ENCODE peak calls at places on chromosomes 1 and 21, in eight cellular contexts. One of them, this sample, is unnamed. For H3K4me1, the result is how much of the 10 kb centered on the place peaks cover.

GRCh38 chr1:24387636-24388035 is 25.9 kb downstream of the STPG1 start:
- DNase-seq in PC-3: no peak
- DNase-seq in heart right ventricle: no peak
- DNase-seq in esophagus squamous epithelium: no peak
- DNase-seq in lung: no peak
- DNase-seq in CD8-positive, alpha-beta memory T cell: no peak
- DNase-seq in sigmoid colon: no peak
- DNase-seq in lower lobe of right lung: no peak
- DNase-seq in this sample: no peak

GRCh38 chr1:35451125-35451528 is 106.1 kb downstream of the KIAA0319L start:
- DNase-seq in lower lobe of right lung: peak
- DNase-seq in lung: peak
- DNase-seq in CD8-positive, alpha-beta memory T cell: peak
- DNase-seq in sigmoid colon: peak
- DNase-seq in heart right ventricle: peak
- DNase-seq in PC-3: peak
- DNase-seq in esophagus squamous epithelium: no peak
- DNase-seq in this sample: peak

GRCh38 chr1:167186771-167187170 is 33.9 kb upstream of the POU2F1 start:
- DNase-seq in CD8-positive, alpha-beta memory T cell: no peak
- DNase-seq in sigmoid colon: no peak
- DNase-seq in esophagus squamous epithelium: no peak
- DNase-seq in heart right ventricle: no peak
- DNase-seq in lower lobe of right lung: no peak
- DNase-seq in lung: no peak
- DNase-seq in PC-3: no peak
- DNase-seq in this sample: no peak

GRCh38 chr1:69737527-69738176 is 169.9 kb downstream of the LRRC7 start:
- DNase-seq in lung: peak
- DNase-seq in lower lobe of right lung: no peak
- DNase-seq in PC-3: peak
- DNase-seq in heart right ventricle: no peak
- DNase-seq in CD8-positive, alpha-beta memory T cell: no peak
- DNase-seq in esophagus squamous epithelium: no peak
- DNase-seq in sigmoid colon: no peak
- DNase-seq in this sample: peak

GRCh38 chr1:11337536-11338350 is 64.7 kb downstream of the UBIAD1 start:
- DNase-seq in esophagus squamous epithelium: no peak
- DNase-seq in PC-3: peak
- DNase-seq in heart right ventricle: peak
- DNase-seq in lung: no peak
- DNase-seq in CD8-positive, alpha-beta memory T cell: peak
- DNase-seq in sigmoid colon: no peak
- DNase-seq in lower lobe of right lung: peak
- DNase-seq in this sample: no peak

GRCh38 chr1:103960045-103960444 is 210.3 kb downstream of the AMY1C start:
- DNase-seq in CD8-positive, alpha-beta memory T cell: no peak
- DNase-seq in lower lobe of right lung: no peak
- DNase-seq in PC-3: no peak
- DNase-seq in heart right ventricle: no peak
- DNase-seq in lung: no peak
- DNase-seq in esophagus squamous epithelium: no peak
- DNase-seq in sigmoid colon: no peak
- DNase-seq in this sample: no peak

GRCh38 chr21:41604583-41605041 is 96.7 kb upstream of the TMPRSS2 start:
- DNase-seq in esophagus squamous epithelium: no peak
- DNase-seq in sigmoid colon: peak
- DNase-seq in lung: no peak
- DNase-seq in CD8-positive, alpha-beta memory T cell: no peak
- DNase-seq in PC-3: peak
- DNase-seq in lower lobe of right lung: no peak
- DNase-seq in heart right ventricle: no peak
- DNase-seq in this sample: no peak

GRCh38 chr1:217224201-217224600 is 406.7 kb downstream of the GPATCH2 start:
- DNase-seq in sigmoid colon: no peak
- DNase-seq in lung: no peak
- DNase-seq in esophagus squamous epithelium: no peak
- DNase-seq in lower lobe of right lung: no peak
- DNase-seq in heart right ventricle: no peak
- DNase-seq in CD8-positive, alpha-beta memory T cell: no peak
- DNase-seq in PC-3: no peak
- DNase-seq in this sample: no peak

GRCh38 chr1:151733126-151733525 is 11.8 kb downstream of the RIIAD1 start:
- DNase-seq in CD8-positive, alpha-beta memory T cell: no peak
- DNase-seq in heart right ventricle: no peak
- DNase-seq in lower lobe of right lung: no peak
- DNase-seq in lung: no peak
- DNase-seq in sigmoid colon: no peak
- DNase-seq in esophagus squamous epithelium: no peak
- DNase-seq in PC-3: no peak
- DNase-seq in this sample: no peak

GRCh38 chr1:202807367-202807925 is 775 bp downstream of the KDM5B start:
- DNase-seq in PC-3: no peak
- DNase-seq in esophagus squamous epithelium: no peak
- DNase-seq in lung: no peak
- DNase-seq in heart right ventricle: peak
- DNase-seq in lower lobe of right lung: peak
- DNase-seq in CD8-positive, alpha-beta memory T cell: peak
- DNase-seq in sigmoid colon: peak
- DNase-seq in this sample: peak

GRCh38 chr1:167756760-167757405 is 35.1 kb downstream of the MPZL1 start:
- DNase-seq in CD8-positive, alpha-beta memory T cell: no peak
- DNase-seq in lung: no peak
- DNase-seq in sigmoid colon: no peak
- DNase-seq in PC-3: no peak
- DNase-seq in esophagus squamous epithelium: no peak
- DNase-seq in heart right ventricle: peak
- DNase-seq in lower lobe of right lung: no peak
- DNase-seq in this sample: no peak

GRCh38 chr1:175376194-175376593 is 183.6 kb upstream of the KIAA0040 start:
- DNase-seq in lower lobe of right lung: no peak
- DNase-seq in sigmoid colon: no peak
- DNase-seq in lung: no peak
- DNase-seq in heart right ventricle: no peak
- DNase-seq in CD8-positive, alpha-beta memory T cell: no peak
- DNase-seq in PC-3: peak
- DNase-seq in esophagus squamous epithelium: no peak
- DNase-seq in this sample: no peak

GRCh38 chr1:54334996-54335395 is 71.2 kb downstream of the SSBP3 start:
- DNase-seq in sigmoid colon: no peak
- DNase-seq in lung: no peak
- DNase-seq in heart right ventricle: no peak
- DNase-seq in CD8-positive, alpha-beta memory T cell: no peak
- DNase-seq in esophagus squamous epithelium: no peak
- DNase-seq in lower lobe of right lung: no peak
- DNase-seq in PC-3: no peak
- DNase-seq in this sample: no peak

GRCh38 chr1:27137022-27137542 is 17.8 kb downstream of the SLC9A1 start:
- DNase-seq in CD8-positive, alpha-beta memory T cell: peak
- DNase-seq in esophagus squamous epithelium: peak
- DNase-seq in lung: peak
- DNase-seq in lower lobe of right lung: peak
- DNase-seq in PC-3: no peak
- DNase-seq in sigmoid colon: peak
- DNase-seq in heart right ventricle: peak
- DNase-seq in this sample: no peak

GRCh38 chr1:94899756-94900155 is 27.2 kb downstream of the CNN3 start:
- DNase-seq in lung: no peak
- DNase-seq in sigmoid colon: no peak
- DNase-seq in esophagus squamous epithelium: no peak
- DNase-seq in CD8-positive, alpha-beta memory T cell: no peak
- DNase-seq in heart right ventricle: no peak
- DNase-seq in lower lobe of right lung: no peak
- DNase-seq in PC-3: no peak
- DNase-seq in this sample: no peak

GRCh38 chr1:10048601-10049000 is 15.8 kb downstream of the UBE4B start:
- DNase-seq in lung: no peak
- DNase-seq in lower lobe of right lung: no peak
- DNase-seq in PC-3: no peak
- DNase-seq in sigmoid colon: no peak
- DNase-seq in heart right ventricle: no peak
- DNase-seq in esophagus squamous epithelium: no peak
- DNase-seq in CD8-positive, alpha-beta memory T cell: no peak
- DNase-seq in this sample: no peak
- H3K4me1 ChIP-seq in lung: under half
- H3K4me1 ChIP-seq in lower lobe of right lung: under half
- H3K4me1 ChIP-seq in PC-3: under half
- H3K4me1 ChIP-seq in sigmoid colon: under half
- H3K4me1 ChIP-seq in heart right ventricle: under half
- H3K4me1 ChIP-seq in esophagus squamous epithelium: half or more
- H3K4me1 ChIP-seq in CD8-positive, alpha-beta memory T cell: under half
- H3K4me1 ChIP-seq in this sample: under half

DNA sequence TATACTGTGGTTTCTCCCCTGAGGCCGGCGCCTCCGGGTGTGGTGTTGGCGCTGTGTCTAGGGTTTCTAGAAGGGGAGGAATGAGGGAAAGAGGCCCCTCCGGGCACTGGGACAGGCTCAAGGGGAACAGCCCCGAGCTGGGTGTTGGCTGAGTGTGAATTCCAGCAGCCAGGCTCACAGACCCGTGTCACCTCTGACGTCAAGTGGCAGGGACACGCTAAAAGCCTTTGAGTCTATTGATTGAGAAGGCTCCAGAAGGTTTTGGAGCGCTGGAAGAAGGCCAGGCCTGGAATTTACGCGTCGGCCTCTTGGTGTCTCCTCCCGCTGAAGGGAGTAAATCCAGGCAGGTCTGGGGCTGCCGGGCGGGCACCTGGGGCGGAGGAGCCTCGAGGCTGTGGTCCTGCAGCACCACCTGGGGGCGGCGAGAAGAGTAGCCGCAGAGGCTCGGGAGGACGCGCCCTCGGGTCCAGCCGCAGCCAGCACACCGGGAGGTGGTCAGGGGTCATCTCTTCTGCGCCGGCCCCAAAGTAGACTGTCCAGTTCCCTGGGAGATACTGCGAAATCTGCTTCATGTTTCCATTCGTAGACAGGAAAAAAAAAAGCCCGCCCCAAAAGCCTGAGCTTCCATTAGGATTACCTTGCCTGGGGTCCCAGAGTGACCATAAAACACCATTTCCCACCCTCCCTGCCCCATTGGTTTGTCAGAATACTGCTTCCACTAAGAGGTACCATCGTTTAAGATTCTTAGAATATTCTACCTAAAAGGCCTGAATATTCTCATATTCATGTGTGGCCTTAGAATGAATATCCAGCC is 61.7 kb downstream of the TLR5 start:
- DNase-seq in lower lobe of right lung: peak
- DNase-seq in CD8-positive, alpha-beta memory T cell: peak
- DNase-seq in PC-3: peak
- DNase-seq in sigmoid colon: peak
- DNase-seq in lung: peak
- DNase-seq in heart right ventricle: peak
- DNase-seq in esophagus squamous epithelium: no peak
- DNase-seq in this sample: peak
- H3K27ac ChIP-seq in lower lobe of right lung: peak
- H3K27ac ChIP-seq in CD8-positive, alpha-beta memory T cell: no peak
- H3K27ac ChIP-seq in PC-3: peak
- H3K27ac ChIP-seq in sigmoid colon: peak
- H3K27ac ChIP-seq in lung: peak
- H3K27ac ChIP-seq in heart right ventricle: peak
- H3K27ac ChIP-seq in esophagus squamous epithelium: peak
- H3K27ac ChIP-seq in this sample: no peak

GRCh38 chr1:218496561-218496960 is 151.4 kb downstream of the TGFB2 start:
- DNase-seq in esophagus squamous epithelium: no peak
- DNase-seq in CD8-positive, alpha-beta memory T cell: no peak
- DNase-seq in lung: no peak
- DNase-seq in sigmoid colon: no peak
- DNase-seq in lower lobe of right lung: no peak
- DNase-seq in PC-3: peak
- DNase-seq in heart right ventricle: no peak
- DNase-seq in this sample: peak

GRCh38 chr1:218499911-218500310 is 154.8 kb downstream of the TGFB2 start:
- DNase-seq in PC-3: no peak
- DNase-seq in CD8-positive, alpha-beta memory T cell: no peak
- DNase-seq in heart right ventricle: no peak
- DNase-seq in lung: no peak
- DNase-seq in lower lobe of right lung: no peak
- DNase-seq in esophagus squamous epithelium: no peak
- DNase-seq in sigmoid colon: no peak
- DNase-seq in this sample: no peak

GRCh38 chr1:218499021-218499691 is 154.0 kb downstream of the TGFB2 start:
- DNase-seq in heart right ventricle: no peak
- DNase-seq in PC-3: peak
- DNase-seq in CD8-positive, alpha-beta memory T cell: no peak
- DNase-seq in esophagus squamous epithelium: no peak
- DNase-seq in lower lobe of right lung: no peak
- DNase-seq in sigmoid colon: no peak
- DNase-seq in lung: no peak
- DNase-seq in this sample: peak

GRCh38 chr1:218495931-218496330 is 150.8 kb downstream of the TGFB2 start:
- DNase-seq in PC-3: peak
- DNase-seq in CD8-positive, alpha-beta memory T cell: no peak
- DNase-seq in lower lobe of right lung: no peak
- DNase-seq in sigmoid colon: no peak
- DNase-seq in lung: no peak
- DNase-seq in esophagus squamous epithelium: no peak
- DNase-seq in heart right ventricle: no peak
- DNase-seq in this sample: no peak

DNA sequence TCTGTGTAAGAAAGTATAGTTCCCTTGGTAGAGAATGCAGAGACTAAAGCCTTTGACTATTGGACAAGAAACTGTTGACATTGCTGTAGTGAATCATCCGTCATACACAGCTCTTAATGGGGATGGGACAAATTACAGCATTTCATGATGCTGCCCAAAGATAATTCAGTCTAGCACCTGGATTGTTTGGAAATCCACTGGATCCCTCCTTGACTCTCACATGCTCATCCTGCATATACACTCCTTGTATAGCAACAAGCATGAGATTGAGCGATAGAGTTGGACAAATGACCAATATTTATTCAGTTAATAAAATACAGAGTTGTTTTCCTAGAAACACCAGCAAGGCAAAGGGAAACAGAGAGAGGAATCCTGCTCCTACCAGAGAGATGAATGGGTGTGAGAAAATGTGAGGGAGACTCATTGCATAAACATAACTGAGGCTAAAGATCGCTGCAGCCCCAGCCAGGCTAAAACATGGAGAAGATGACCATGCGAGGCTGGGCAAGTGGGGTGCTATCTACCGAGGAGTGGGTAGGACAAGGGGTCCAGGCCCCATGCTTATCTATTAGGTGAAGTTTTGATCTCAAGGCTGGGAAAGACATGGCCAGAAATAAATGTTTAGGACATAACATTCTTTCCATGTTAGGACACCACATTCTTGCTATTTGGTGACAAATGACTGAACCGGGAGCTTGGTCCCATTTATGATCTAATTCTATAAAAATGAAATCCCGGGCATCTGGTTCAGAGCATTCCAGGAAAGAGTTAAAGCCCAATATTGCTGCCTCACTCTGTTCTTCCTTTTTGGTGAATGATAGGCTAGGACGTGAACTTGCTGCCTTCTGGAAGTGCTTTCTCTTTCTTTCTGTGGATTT is 153.2 kb downstream of the TGFB2 start:
- DNase-seq in esophagus squamous epithelium: no peak
- DNase-seq in CD8-positive, alpha-beta memory T cell: no peak
- DNase-seq in sigmoid colon: no peak
- DNase-seq in lung: no peak
- DNase-seq in PC-3: peak
- DNase-seq in lower lobe of right lung: no peak
- DNase-seq in heart right ventricle: no peak
- DNase-seq in this sample: peak
- H3K4me3 ChIP-seq in esophagus squamous epithelium: peak
- H3K4me3 ChIP-seq in CD8-positive, alpha-beta memory T cell: no peak
- H3K4me3 ChIP-seq in sigmoid colon: peak
- H3K4me3 ChIP-seq in lung: no peak
- H3K4me3 ChIP-seq in PC-3: peak
- H3K4me3 ChIP-seq in lower lobe of right lung: peak
- H3K4me3 ChIP-seq in heart right ventricle: peak
- H3K4me3 ChIP-seq in this sample: peak

GRCh38 chr1:156750191-156750931 is 1.1 kb downstream of the HDGF start:
- DNase-seq in CD8-positive, alpha-beta memory T cell: peak
- DNase-seq in heart right ventricle: no peak
- DNase-seq in esophagus squamous epithelium: no peak
- DNase-seq in PC-3: peak
- DNase-seq in lower lobe of right lung: peak
- DNase-seq in sigmoid colon: no peak
- DNase-seq in lung: peak
- DNase-seq in this sample: peak
- H3K4me1 ChIP-seq in CD8-positive, alpha-beta memory T cell: half or more
- H3K4me1 ChIP-seq in heart right ventricle: half or more
- H3K4me1 ChIP-seq in esophagus squamous epithelium: half or more
- H3K4me1 ChIP-seq in PC-3: half or more
- H3K4me1 ChIP-seq in lower lobe of right lung: half or more
- H3K4me1 ChIP-seq in sigmoid colon: half or more
- H3K4me1 ChIP-seq in lung: under half
- H3K4me1 ChIP-seq in this sample: under half

This sample was measured in mammary epithelial cell.